ENCODE peak calls at places on chromosomes 16 and 17, in four cellular contexts. U is SK-N-SH, Q is IMR-90, M is PC-9. Y is an unnamed sample.

GRCh38 chr16:6692874-6693273 is 639.8 kb upstream of the RBFOX1 start:
- DNase-seq in U (no peak), Q (no peak), M (no peak), Y (no peak)

GRCh38 chr16:22688463-22688862 is 125.5 kb upstream of the HS3ST2 start:
- DNase-seq in U (no peak), Q (no peak), M (no peak), Y (no peak)

GRCh38 chr17:57823469-57824401 is 26.1 kb downstream of the MRPS23 start:
- DNase-seq in U (no peak), Q (peak; percentile 27), M (no peak), Y (no peak)

GRCh38 chr16:1874854-1875253 is 2.9 kb upstream of the MEIOB start:
- DNase-seq in U (no peak), Q (no peak), M (no peak), Y (no peak)

GRCh38 chr16:1290860-1291575 is 18.4 kb upstream of the UBE2I start:
- DNase-seq in U (no peak), Q (no peak), M (peak; percentile 40), Y (peak; percentile 58)

GRCh38 chr16:27401768-27402568 is at the start of gene IL21R:
- DNase-seq in U (peak; percentile 38), Q (peak; percentile 61), M (peak; percentile 15), Y (peak; percentile 91)

GRCh38 chr17:31907342-31907975 is 6.0 kb upstream of the UTP6 start:
- DNase-seq in U (no peak), Q (peak; percentile 70), M (no peak), Y (no peak)

GRCh38 chr16:68645494-68646388 is 631 bp downstream of the CDH3 start:
- DNase-seq in U (peak; percentile 74), Q (no peak), M (peak; percentile 44), Y (no peak)

GRCh38 chr17:51046527-51047384 is 73.9 kb downstream of the SPAG9 start:
- DNase-seq in U (peak; percentile 84), Q (peak; percentile 87), M (no peak), Y (no peak)

DNA sequence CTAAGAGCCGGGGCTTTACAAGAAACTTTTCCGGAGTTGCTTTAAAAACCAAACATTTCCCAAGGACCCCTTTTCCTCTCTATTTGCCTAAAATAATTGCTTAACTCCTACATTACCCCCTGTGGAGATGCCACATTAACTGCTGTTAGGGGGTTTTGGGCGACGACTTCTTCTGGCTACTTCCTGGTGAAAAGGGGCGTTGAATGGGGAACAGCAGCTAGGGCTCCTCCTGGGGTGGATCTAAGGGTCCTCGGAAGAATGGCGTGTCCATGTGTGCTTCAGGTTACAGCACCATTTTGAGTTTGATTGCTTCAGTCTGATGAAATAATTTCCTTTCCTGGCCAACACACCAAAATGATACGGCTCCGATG is 22.0 kb downstream of the ABCC1 start:
- DNase-seq in U (no peak), Q (no peak), M (no peak), Y (no peak)
- H3K4me3 ChIP-seq in U (no peak overlapping the region), Q (no peak overlapping the region), M (no peak overlapping the region), Y (no peak overlapping the region)

GRCh38 chr16:88908307-88908706 is 41.8 kb upstream of the PABPN1L start:
- DNase-seq in U (no peak), Q (no peak), M (no peak), Y (no peak)

GRCh38 chr16:88906020-88906419 is 39.6 kb upstream of the PABPN1L start:
- DNase-seq in U (no peak), Q (no peak), M (no peak), Y (no peak)

GRCh38 chr16:88907768-88908167 is 41.3 kb upstream of the PABPN1L start:
- DNase-seq in U (no peak), Q (peak; percentile 56), M (peak; percentile 48), Y (peak; percentile 94)

GRCh38 chr16:88905563-88905962 is 39.1 kb upstream of the PABPN1L start:
- DNase-seq in U (peak; percentile 83), Q (no peak), M (peak; percentile 50), Y (peak; percentile 89)

GRCh38 chr16:88906535-88907105 is 40.2 kb upstream of the PABPN1L start:
- DNase-seq in U (no peak), Q (no peak), M (no peak), Y (no peak)
- H3K27me3 ChIP-seq in U (peaks cover 20% of the 10 kb centered on the region), Q (peaks cover 13% of the 10 kb centered on the region), M (no peaks in the 10 kb centered on the region), Y (peaks cover 16% of the 10 kb centered on the region)

GRCh38 chr17:78800132-78800931 is 18.3 kb upstream of the CYTH1 start:
- DNase-seq in U (no peak), Q (no peak), M (no peak), Y (peak; percentile 67)

GRCh38 chr17:78798695-78799559 is 16.9 kb upstream of the CYTH1 start:
- DNase-seq in U (peak; percentile 70), Q (peak; percentile 13), M (no peak), Y (peak; percentile 94)

GRCh38 chr17:78796134-78796900 is 14.2 kb upstream of the CYTH1 start:
- DNase-seq in U (no peak), Q (no peak), M (no peak), Y (no peak)

GRCh38 chr17:78797213-78797612 is 15.1 kb upstream of the CYTH1 start:
- DNase-seq in U (no peak), Q (no peak), M (no peak), Y (no peak)

DNA sequence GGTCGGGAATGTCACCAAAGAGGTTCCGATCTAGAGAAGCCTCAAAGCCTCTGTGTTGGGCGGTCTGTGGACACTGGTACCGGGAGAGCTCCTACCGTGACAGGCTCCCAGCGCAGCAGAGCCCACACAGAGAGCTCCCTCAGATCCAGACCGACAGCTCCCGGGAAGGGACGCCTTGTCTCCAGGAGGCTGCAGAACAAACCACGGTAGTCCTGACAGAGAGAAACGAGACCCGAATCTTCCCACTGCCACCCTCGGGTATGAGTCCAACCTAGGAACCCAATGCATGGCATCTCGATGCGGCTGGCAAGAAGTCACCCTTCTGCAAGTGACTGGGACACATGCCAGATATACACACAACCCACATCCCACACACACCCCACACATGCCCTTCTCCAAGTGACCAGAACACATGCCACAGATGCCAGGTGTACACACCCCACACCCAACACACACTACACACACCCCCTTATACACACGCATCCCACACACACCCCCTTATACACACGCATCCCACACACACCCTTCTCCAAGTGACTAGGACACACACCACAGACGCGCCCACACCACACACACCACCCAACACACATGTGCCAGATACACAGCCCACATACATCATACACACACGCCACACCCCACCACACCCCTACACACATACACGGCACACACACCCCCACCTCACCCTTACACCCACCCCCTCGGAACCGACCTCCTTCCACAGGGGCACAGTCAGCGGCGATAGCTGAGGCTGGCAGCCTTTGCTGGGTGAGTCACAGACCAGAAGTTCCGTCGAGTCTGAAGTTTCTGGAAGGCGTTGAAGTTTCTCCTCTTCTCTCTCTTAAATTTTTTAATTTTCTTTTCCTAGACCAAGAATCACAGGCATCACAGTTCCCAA is 15.9 kb upstream of the CYTH1 start:
- DNase-seq in U (no peak), Q (no peak), M (no peak), Y (peak; percentile 64)
- H4K20me1 ChIP-seq in U (peaks cover 13% of the 10 kb centered on the region), Q (peaks cover 25% of the 10 kb centered on the region), M (peaks cover 4% of the 10 kb centered on the region), Y (peaks cover 28% of the 10 kb centered on the region)

GRCh38 chr17:81932333-81932983 is 4.6 kb downstream of the PYCR1 start:
- DNase-seq in U (no peak), Q (no peak), M (no peak), Y (no peak)

GRCh38 chr17:81934850-81935708 is 2.0 kb downstream of the PYCR1 start:
- DNase-seq in U (no peak), Q (no peak), M (no peak), Y (no peak)

GRCh38 chr17:81934098-81934757 is 2.9 kb downstream of the PYCR1 start:
- DNase-seq in U (no peak), Q (no peak), M (no peak), Y (no peak)

GRCh38 chr17:81933178-81933699 is 3.9 kb downstream of the PYCR1 start:
- DNase-seq in U (no peak), Q (no peak), M (no peak), Y (no peak)

DNA sequence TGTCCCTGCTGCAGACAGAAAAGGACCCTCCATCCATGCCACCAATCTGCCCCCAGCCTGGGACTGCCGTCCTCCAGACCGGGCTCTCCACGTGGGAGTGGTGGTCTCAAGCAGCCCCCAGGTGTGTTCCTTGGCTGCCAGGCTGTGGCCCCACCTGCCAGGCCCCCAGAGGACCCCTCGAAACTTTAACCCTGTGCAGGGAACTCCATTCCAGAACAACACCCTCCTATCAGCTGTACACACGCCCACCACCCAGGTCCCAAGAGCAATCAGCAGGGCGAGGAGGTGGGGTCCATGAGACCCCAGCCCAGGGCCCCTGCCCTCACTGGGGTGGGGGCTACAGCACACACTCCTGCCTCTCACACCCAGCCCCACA is 1.4 kb downstream of the PYCR1 start:
- DNase-seq in U (no peak), Q (no peak), M (no peak), Y (no peak)
- H3K4me3 ChIP-seq in U (peak overlapping the region; percentile 24), Q (no peak overlapping the region), M (peak overlapping the region; percentile 74), Y (peak overlapping the region; percentile 54)

DNA sequence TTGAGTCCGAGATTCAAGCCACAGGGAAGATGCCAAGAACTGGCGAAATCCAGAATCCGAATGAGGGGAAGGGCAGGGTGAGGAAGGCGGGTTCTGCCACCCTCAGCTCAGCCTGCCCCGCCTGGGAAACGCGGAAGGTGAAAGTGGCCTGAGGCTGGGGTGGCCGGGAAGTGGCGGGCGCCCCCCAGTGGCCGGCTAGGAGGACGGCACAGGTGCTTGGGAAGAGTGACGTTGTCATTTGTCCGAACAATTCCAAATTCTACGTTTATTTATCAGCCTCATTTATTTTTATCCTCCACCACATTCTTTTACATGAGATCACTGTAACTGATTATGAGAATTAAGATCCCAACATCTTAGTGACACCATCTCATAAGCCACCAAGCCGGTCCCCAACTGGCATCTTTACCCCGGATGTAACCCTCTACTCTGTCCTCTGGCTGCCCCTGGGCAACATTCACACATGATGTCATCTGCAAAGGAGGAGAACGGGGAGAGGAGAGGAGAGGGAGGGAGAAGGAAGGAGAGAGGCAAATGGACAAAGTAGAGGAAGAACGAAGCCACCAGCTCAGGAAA is 21.3 kb downstream of the SRCIN1 start:
- DNase-seq in U (peak; percentile 86), Q (peak; percentile 33), M (peak; percentile 81), Y (peak; percentile 99)
- H3K27me3 ChIP-seq in U (no peaks in the 10 kb centered on the region), Q (peaks cover 76% of the 10 kb centered on the region), M (no peaks in the 10 kb centered on the region), Y (peaks cover 38% of the 10 kb centered on the region)

GRCh38 chr16:88582912-88583575 is 12.8 kb downstream of the ZC3H18 start:
- DNase-seq in U (no peak), Q (no peak), M (no peak), Y (no peak)
- H4K20me1 ChIP-seq in U (peaks cover 61% of the 10 kb centered on the region), Q (peaks cover 77% of the 10 kb centered on the region), M (peaks cover 62% of the 10 kb centered on the region), Y (peaks cover 31% of the 10 kb centered on the region)

GRCh38 chr16:82037666-82038065 is 2.6 kb downstream of the HSD17B2 start:
- DNase-seq in U (no peak), Q (peak; percentile 53), M (no peak), Y (no peak)

GRCh38 chr16:82041542-82041941 is 6.5 kb downstream of the HSD17B2 start:
- DNase-seq in U (no peak), Q (no peak), M (no peak), Y (no peak)

GRCh38 chr16:82040296-82040695 is 5.2 kb downstream of the HSD17B2 start:
- DNase-seq in U (no peak), Q (no peak), M (no peak), Y (no peak)

GRCh38 chr16:82037251-82037650 is 2.2 kb downstream of the HSD17B2 start:
- DNase-seq in U (no peak), Q (no peak), M (no peak), Y (no peak)

GRCh38 chr16:82038941-82039340 is 3.9 kb downstream of the HSD17B2 start:
- DNase-seq in U (no peak), Q (no peak), M (no peak), Y (no peak)
- H3K4me3 ChIP-seq in U (no peak overlapping the region), Q (no peak overlapping the region), M (no peak overlapping the region), Y (no peak overlapping the region)